ENCODE peak calls at places on chromosomes 7 and 10, in six cellular contexts. F, K, T, Z, W and S are unnamed samples.

GRCh38 chr10:95374597-95375209 is 83.9 kb upstream of the PDLIM1 start:
- DNase-seq in Z (peak), T (peak), K (peak), W (peak), F (peak), S (peak)

GRCh38 chr10:88826390-88826789 is 23.9 kb downstream of the LIPM start:
- DNase-seq in Z (no peak), K (no peak), W (no peak), T (no peak), F (no peak), S (no peak)

GRCh38 chr10:118568327-118568848 is 27.1 kb downstream of the PRLHR start:
- DNase-seq in Z (peak), W (peak), K (no peak), F (peak), T (peak), S (peak)

GRCh38 chr7:137443616-137444015 is 100.1 kb upstream of the PTN start:
- DNase-seq in F (no peak), W (no peak), K (no peak), Z (peak), T (no peak), S (no peak)

GRCh38 chr7:115749924-115750323 is 280.6 kb downstream of the TFEC start:
- DNase-seq in F (no peak), K (no peak), T (no peak), W (no peak), Z (no peak), S (no peak)

GRCh38 chr10:104076743-104077160 is 8.9 kb downstream of the COL17A1 start:
- DNase-seq in K (peak), F (no peak), T (no peak), W (no peak), Z (peak), S (no peak)

GRCh38 chr7:27143022-27143949 is at the start of gene HOXA5:
- DNase-seq in W (no peak), F (no peak), T (peak), Z (peak), K (no peak), S (peak)

GRCh38 chr7:122893486-122893885 is 7.2 kb upstream of the CADPS2 start:
- DNase-seq in K (no peak), T (no peak), W (no peak), F (no peak), Z (no peak), S (no peak)

GRCh38 chr10:18020523-18020922 is 68.8 kb downstream of the SLC39A12 start:
- DNase-seq in F (no peak), T (no peak), K (no peak), W (no peak), Z (no peak), S (no peak)